ENCODE peak calls at places on chromosomes 5 and 9, in five cellular contexts. H, M, G, E and B are unnamed samples.
A peak's percentile ranks its signal among the peaks of the same experiment; 100 is the strongest.

GRCh38 chr9:224540-225520 is 10.2 kb downstream of the DOCK8 start:
- DNase-seq in H (no peak), M (no peak), G (no peak), E (no peak), B (no peak)

GRCh38 chr9:676780-677458 is 164.6 kb upstream of the DMRT1 start:
- DNase-seq in H (no peak), M (no peak), G (no peak), E (no peak), B (no peak)

GRCh38 chr9:99108131-99108530 is 3.2 kb downstream of the TGFBR1 start:
- DNase-seq in H (no peak), M (no peak), G (no peak), E (no peak), B (no peak)

GRCh38 chr9:72911247-72911775 is 41.5 kb downstream of the ALDH1A1 start:
- DNase-seq in H (no peak), M (no peak), G (no peak), E (no peak), B (no peak)

GRCh38 chr5:98938459-98938858 is 9.7 kb upstream of the CHD1 start:
- DNase-seq in H (peak; percentile 67), M (no peak), G (no peak), E (peak; percentile 47), B (no peak)

GRCh38 chr5:67146574-67146973 is 50.0 kb downstream of the CD180 start:
- DNase-seq in H (peak; percentile 32), M (no peak), G (no peak), E (no peak), B (no peak)

GRCh38 chr9:93268551-93269314 is 84.8 kb downstream of the WNK2 start:
- DNase-seq in H (no peak), M (no peak), G (no peak), E (no peak), B (no peak)

GRCh38 chr5:141877478-141878185 is 578 bp downstream of the PCDH1 start:
- DNase-seq in H (no peak), M (no peak), G (no peak), E (no peak), B (no peak)

GRCh38 chr9:117718085-117718484 is 13.9 kb downstream of the TLR4 start:
- DNase-seq in H (peak; percentile 50), M (no peak), G (no peak), E (peak; percentile 45), B (no peak)

DNA sequence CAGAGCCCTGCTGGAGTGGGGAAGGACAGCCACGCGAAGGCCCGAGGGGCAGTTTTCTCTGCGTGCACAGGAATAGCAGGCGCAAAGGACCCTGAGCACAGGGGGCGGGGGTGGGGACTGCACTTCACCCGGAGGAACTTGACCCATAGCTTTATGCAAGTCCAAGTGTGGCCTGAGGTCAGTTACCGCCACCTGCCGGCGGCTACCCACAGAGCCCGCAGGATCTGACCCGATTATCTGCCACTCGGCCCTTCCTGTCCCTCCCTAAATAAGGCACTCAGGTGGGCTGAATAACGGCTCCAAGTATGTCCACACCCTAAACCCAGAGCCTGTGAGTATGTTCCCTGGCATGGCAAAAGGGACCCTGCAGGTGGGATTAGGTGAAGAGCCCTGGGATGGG is 65.4 kb upstream of the FCN1 start:
- DNase-seq in H (peak; percentile 17), M (no peak), G (peak; percentile 30), E (no peak), B (no peak)
- TF ChIP-seq CTCF in H (peak; percentile 35), M (no peak), G (peak; percentile 41), E (peak; percentile 16), B (no peak)

GRCh38 chr9:120392711-120393110 is 187.3 kb downstream of the CDK5RAP2 start:
- DNase-seq in H (no peak), M (no peak), G (no peak), E (no peak), B (no peak)

GRCh38 chr9:120392245-120392644 is 187.7 kb downstream of the CDK5RAP2 start:
- DNase-seq in H (no peak), M (no peak), G (no peak), E (no peak), B (no peak)

GRCh38 chr9:120395374-120395773 is 184.6 kb downstream of the CDK5RAP2 start:
- DNase-seq in H (no peak), M (no peak), G (no peak), E (no peak), B (no peak)

GRCh38 chr9:120393386-120394057 is 186.4 kb downstream of the CDK5RAP2 start:
- DNase-seq in H (peak; percentile 64), M (no peak), G (no peak), E (no peak), B (no peak)

DNA sequence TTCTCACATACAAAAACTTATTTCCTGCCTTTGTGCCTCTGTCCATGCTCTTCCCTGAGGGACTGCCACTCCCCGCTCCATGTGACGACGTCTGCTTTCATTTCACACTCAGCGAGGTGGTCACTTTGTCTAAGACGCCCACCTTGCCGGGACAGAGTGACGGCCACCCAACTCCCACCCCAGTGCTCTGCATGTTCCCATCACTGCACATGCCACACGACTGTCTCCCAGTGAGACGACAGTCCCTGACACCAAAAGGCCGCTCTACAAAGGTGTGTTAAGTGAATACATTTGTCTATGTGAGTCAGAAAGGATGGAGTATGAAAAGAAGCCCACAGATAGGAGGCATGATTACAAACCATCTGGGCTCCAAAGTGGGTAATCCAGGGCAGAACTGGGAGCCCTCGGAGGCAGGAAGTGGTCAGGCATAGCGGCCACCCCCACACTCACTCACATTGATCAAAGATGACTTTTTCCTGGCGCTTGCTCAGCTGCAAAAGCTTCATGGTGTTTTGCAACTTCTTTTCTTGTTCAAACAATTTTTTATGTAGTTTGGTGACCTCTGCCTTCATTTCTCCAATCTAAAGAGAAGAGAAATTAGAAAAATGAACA is 185.8 kb downstream of the CDK5RAP2 start:
- DNase-seq in H (peak; percentile 96), M (no peak), G (no peak), E (peak; percentile 90), B (no peak)
- TF ChIP-seq CTCF in H (no peak), M (no peak), G (no peak), E (no peak), B (no peak)

GRCh38 chr9:121838757-121839669 is 187.6 kb downstream of the DAB2IP start:
- DNase-seq in H (no peak), M (no peak), G (no peak), E (no peak), B (no peak)
- TF ChIP-seq CTCF in H (no peak), M (no peak), G (no peak), E (peak; percentile 31), B (no peak)

GRCh38 chr5:116042375-116042774 is 10.1 kb downstream of the ARL14EPL start:
- DNase-seq in H (no peak), M (no peak), G (no peak), E (no peak), B (no peak)

GRCh38 chr5:116035123-116035522 is 2.9 kb downstream of the ARL14EPL start:
- DNase-seq in H (no peak), M (no peak), G (no peak), E (no peak), B (no peak)

GRCh38 chr5:116032991-116033390 is 719 bp downstream of the ARL14EPL start:
- DNase-seq in H (no peak), M (no peak), G (no peak), E (no peak), B (no peak)

GRCh38 chr5:116038817-116039216 is 6.5 kb downstream of the ARL14EPL start:
- DNase-seq in H (no peak), M (no peak), G (no peak), E (no peak), B (no peak)

DNA sequence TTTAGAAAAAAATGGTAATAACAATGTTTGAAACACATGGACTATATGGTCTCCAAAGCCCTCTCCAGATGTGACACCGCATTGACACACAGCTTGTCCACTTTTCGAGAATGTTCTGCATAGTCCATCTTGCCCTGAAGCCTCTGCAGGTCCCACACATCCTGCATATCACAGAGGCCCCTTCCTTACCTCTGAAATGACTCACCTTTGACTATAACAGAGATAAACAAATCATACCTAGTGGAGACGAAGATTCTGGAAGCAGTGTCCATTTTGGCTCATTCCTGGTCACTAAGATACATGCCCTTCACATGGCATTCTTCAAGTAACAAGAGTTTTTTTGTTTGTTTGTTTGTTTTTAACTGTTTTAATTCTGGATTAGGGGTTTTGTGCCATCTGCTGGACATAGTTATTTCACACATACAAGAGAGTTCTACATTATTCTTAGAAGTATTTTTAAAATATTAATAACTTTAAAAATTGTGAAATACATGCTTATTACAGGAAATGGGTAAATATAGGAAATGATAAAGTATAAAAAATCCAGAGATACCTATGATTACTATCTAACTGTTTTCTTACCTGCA is 5.1 kb downstream of the ARL14EPL start:
- DNase-seq in H (peak; percentile 29), M (no peak), G (no peak), E (no peak), B (no peak)
- TF ChIP-seq CTCF in H (peak; percentile 19), M (peak; percentile 25), G (no peak), E (peak; percentile 4), B (no peak)

GRCh38 chr9:129612815-129613519 is 7.9 kb downstream of the C9orf50 start:
- DNase-seq in H (no peak), M (no peak), G (no peak), E (no peak), B (no peak)

GRCh38 chr9:129611302-129611800 is 9.6 kb downstream of the C9orf50 start:
- DNase-seq in H (no peak), M (no peak), G (no peak), E (no peak), B (no peak)

GRCh38 chr9:129610473-129611301 is 10.2 kb downstream of the C9orf50 start:
- DNase-seq in H (no peak), M (peak; percentile 88), G (peak; percentile 78), E (peak; percentile 75), B (peak; percentile 67)

GRCh38 chr9:129613520-129614175 is 7.3 kb downstream of the C9orf50 start:
- DNase-seq in H (no peak), M (no peak), G (no peak), E (no peak), B (no peak)

GRCh38 chr9:129612123-129612522 is 8.8 kb downstream of the C9orf50 start:
- DNase-seq in H (no peak), M (no peak), G (no peak), E (no peak), B (no peak)
- TF ChIP-seq CTCF in H (no peak), M (no peak), G (no peak), E (no peak), B (no peak)

GRCh38 chr5:149829954-149830353 is 99.8 kb downstream of the PPARGC1B start:
- DNase-seq in H (peak; percentile 22), M (peak; percentile 45), G (no peak), E (no peak), B (no peak)
- TF ChIP-seq CTCF in H (peak; percentile 33), M (no peak), G (peak; percentile 17), E (peak; percentile 14), B (no peak)

DNA sequence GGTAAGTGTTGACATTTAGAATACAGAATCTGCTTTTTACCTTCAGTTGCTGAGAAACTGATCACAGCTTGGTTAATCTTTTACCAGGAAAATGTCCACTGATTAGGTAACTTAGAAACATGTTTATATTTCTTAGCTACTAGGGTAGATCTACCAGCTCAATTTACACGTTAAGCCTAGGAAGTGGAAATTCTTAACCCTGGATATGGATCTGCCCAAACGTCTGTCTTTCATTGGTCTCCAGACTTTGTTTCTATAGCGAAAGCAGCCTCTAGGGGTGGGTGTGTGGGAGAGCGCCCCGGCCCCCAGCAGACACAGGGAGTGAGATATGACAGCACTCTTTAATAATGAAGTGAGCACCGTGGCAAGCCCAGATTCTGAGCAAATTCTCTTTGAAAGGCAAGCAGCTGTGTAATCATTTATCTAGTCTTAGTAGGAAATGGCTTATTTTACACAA is 141.6 kb upstream of the ZNF608 start:
- DNase-seq in H (no peak), M (peak; percentile 27), G (no peak), E (no peak), B (no peak)
- TF ChIP-seq CTCF in H (no peak), M (no peak), G (no peak), E (no peak), B (no peak)

GRCh38 chr5:111618644-111619271 is 106.4 kb upstream of the STARD4 start:
- DNase-seq in H (no peak), M (no peak), G (no peak), E (no peak), B (no peak)

GRCh38 chr5:111615054-111615453 is 102.7 kb upstream of the STARD4 start:
- DNase-seq in H (no peak), M (no peak), G (no peak), E (no peak), B (no peak)
- TF ChIP-seq CTCF in H (no peak), M (no peak), G (no peak), E (no peak), B (no peak)